ENCODE peak calls at places on chromosomes 5 and 9, in five cellular contexts. B is fibroblast of pulmonary artery, K is activated T-helper 1 cell treated with Interleukin-2 at 50 U/mL for 16 hours, M is GM20000, R is iris pigment epithelial cell. X is an unnamed sample.

GRCh38 chr5:111685969-111686368 is 71.0 kb downstream of the NREP start:
- DNase-seq in B (no peak), K (no peak), M (peak; percentile 13), R (no peak), X (no peak)

GRCh38 chr5:31944683-31945445 is 229.3 kb downstream of the GOLPH3 start:
- DNase-seq in B (no peak), K (no peak), M (no peak), R (no peak), X (no peak)

GRCh38 chr5:39167141-39167972 is 52.0 kb downstream of the FYB1 start:
- DNase-seq in B (peak; percentile 6), K (no peak), M (no peak), R (peak; percentile 29), X (peak; percentile 69)

GRCh38 chr9:107228648-107229047 is 54.4 kb upstream of the RAD23B start:
- DNase-seq in B (no peak), K (no peak), M (no peak), R (no peak), X (no peak)

GRCh38 chr5:71943874-71944273 is 163.4 kb upstream of the MAP1B start:
- DNase-seq in B (no peak), K (no peak), M (no peak), R (no peak), X (no peak)

GRCh38 chr5:8813180-8813579 is 732.7 kb downstream of the SEMA5A start:
- DNase-seq in B (no peak), K (no peak), M (no peak), R (peak; percentile 17), X (no peak)

GRCh38 chr9:129694265-129694664 is 28.8 kb downstream of the PRRX2 start:
- DNase-seq in B (no peak), K (no peak), M (no peak), R (no peak), X (no peak)

GRCh38 chr5:44809215-44809955 is 638 bp downstream of the MRPS30 start:
- DNase-seq in B (peak; percentile 58), K (peak; percentile 27), M (peak; percentile 48), R (peak; percentile 78), X (peak; percentile 15)

GRCh38 chr5:129541648-129542251 is 81.7 kb downstream of the ADAMTS19 start:
- DNase-seq in B (peak; percentile 32), K (no peak), M (no peak), R (peak; percentile 25), X (no peak)

GRCh38 chr5:169778622-169779596 is 141.8 kb downstream of the DOCK2 start:
- DNase-seq in B (no peak), K (no peak), M (peak; percentile 54), R (no peak), X (no peak)

GRCh38 chr9:110036286-110036685 is 171.7 kb downstream of the C9orf152 start:
- DNase-seq in B (peak; percentile 36), K (no peak), M (no peak), R (no peak), X (no peak)

GRCh38 chr5:171315386-171315891 is 6.4 kb downstream of the TLX3 start:
- DNase-seq in B (no peak), K (no peak), M (no peak), R (no peak), X (no peak)

GRCh38 chr5:176716320-176716719 is 69.0 kb downstream of the TSPAN17 start:
- DNase-seq in B (peak; percentile 68), K (no peak), M (no peak), R (peak; percentile 86), X (no peak)

GRCh38 chr5:14202462-14202861 is 59.3 kb downstream of the TRIO start:
- DNase-seq in B (peak; percentile 72), K (no peak), M (no peak), R (peak; percentile 82), X (no peak)

GRCh38 chr9:82254646-82255367 is 266.2 kb downstream of the SPATA31D1 start:
- DNase-seq in B (no peak), K (no peak), M (no peak), R (peak; percentile 16), X (no peak)

GRCh38 chr9:30757723-30758122 is 1626.7 kb upstream of the ACO1 start:
- DNase-seq in B (no peak), K (no peak), M (no peak), R (no peak), X (no peak)

GRCh38 chr9:120434532-120434931 is 145.4 kb downstream of the CDK5RAP2 start:
- DNase-seq in B (peak; percentile 81), K (no peak), M (no peak), R (peak; percentile 96), X (no peak)

GRCh38 chr9:90965911-90966290 is 164.3 kb downstream of the SYK start:
- DNase-seq in B (no peak), K (no peak), M (no peak), R (no peak), X (no peak)

GRCh38 chr5:179407191-179408175 is 62.2 kb upstream of the ADAMTS2 start:
- DNase-seq in B (peak; percentile 16), K (no peak), M (no peak), R (no peak), X (no peak)

GRCh38 chr5:135353952-135354721 is 44.9 kb downstream of the MACROH2A1 start:
- DNase-seq in B (peak; percentile 84), K (no peak), M (no peak), R (peak; percentile 83), X (no peak)

GRCh38 chr5:176882566-176882900 is 16.6 kb downstream of the HK3 start:
- DNase-seq in B (peak; percentile 11), K (no peak), M (no peak), R (no peak), X (no peak)

GRCh38 chr5:606526-607399 is 5.4 kb upstream of the CEP72 start:
- DNase-seq in B (no peak), K (no peak), M (no peak), R (no peak), X (no peak)

GRCh38 chr5:16034640-16035039 is 145.0 kb downstream of the MARCHF11 start:
- DNase-seq in B (no peak), K (no peak), M (no peak), R (no peak), X (no peak)

GRCh38 chr5:139105621-139106071 is 92.5 kb downstream of the SIL1 start:
- DNase-seq in B (no peak), K (no peak), M (no peak), R (no peak), X (no peak)

GRCh38 chr5:142720561-142721275 is 34.8 kb upstream of the FGF1 start:
- DNase-seq in B (peak; percentile 43), K (no peak), M (no peak), R (no peak), X (no peak)

GRCh38 chr5:79702606-79703380 is 13.2 kb downstream of the CMYA5 start:
- DNase-seq in B (peak; percentile 60), K (no peak), M (peak; percentile 48), R (peak; percentile 43), X (no peak)

GRCh38 chr9:133709716-133710571 is 28.2 kb downstream of the SARDH start:
- DNase-seq in B (no peak), K (no peak), M (no peak), R (no peak), X (no peak)

GRCh38 chr9:3478549-3478953 is 47.2 kb downstream of the RFX3 start:
- DNase-seq in B (peak; percentile 72), K (no peak), M (no peak), R (peak; percentile 25), X (peak; percentile 4)